ENCODE peak calls at places on chromosome 11, in nine cellular contexts. Z is GM18507, K is activated T-cell treated with anti-CD3 and anti-CD28 coated beads for 48 hours, H is hepatocyte, D is A172, V is NCI-H345, I is non-pigmented ciliary epithelial cell, O is heart left ventricle, A is WERI-Rb-1. U is an unnamed sample.

GRCh38 chr11:1924121-1924520 is 4.6 kb downstream of the TNNT3 start:
- DNase-seq in V (no peak), I (no peak), D (no peak), O (no peak), A (no peak), Z (no peak), H (peak), K (no peak), U (no peak)

GRCh38 chr11:121802542-121802941 is 313.5 kb downstream of the BLID start:
- DNase-seq in K (no peak), O (peak), Z (no peak), A (no peak), V (no peak), D (no peak), H (peak), I (no peak), U (no peak)

GRCh38 chr11:92979176-92979575 is 9.7 kb downstream of the MTNR1B start:
- DNase-seq in Z (no peak), O (no peak), K (no peak), I (peak), A (no peak), D (peak), H (no peak), V (no peak), U (no peak)

GRCh38 chr11:65591939-65592814 is 3.4 kb downstream of the KCNK7 start:
- DNase-seq in Z (no peak), D (no peak), O (no peak), V (no peak), K (no peak), I (no peak), H (peak), A (no peak), U (peak)

GRCh38 chr11:62017878-62018642 is 50.6 kb upstream of the FTH1 start:
- DNase-seq in K (no peak), Z (no peak), A (no peak), H (no peak), D (no peak), O (no peak), I (no peak), V (no peak), U (no peak)

GRCh38 chr11:34564406-34564805 is 50.8 kb upstream of the ELF5 start:
- DNase-seq in Z (no peak), I (no peak), A (no peak), V (no peak), K (no peak), D (peak), H (no peak), O (no peak), U (no peak)

GRCh38 chr11:8339592-8340022 is 75.9 kb upstream of the LMO1 start:
- DNase-seq in Z (no peak), I (no peak), O (no peak), V (no peak), D (no peak), A (no peak), K (no peak), H (no peak), U (no peak)

GRCh38 chr11:3959015-3959917 is 103.8 kb downstream of the STIM1 start:
- DNase-seq in O (no peak), K (no peak), I (no peak), H (no peak), D (peak), V (no peak), A (no peak), Z (no peak), U (peak)

GRCh38 chr11:128695539-128696221 is 1.8 kb downstream of the FLI1 start:
- DNase-seq in I (no peak), O (peak), Z (no peak), A (no peak), H (no peak), V (no peak), K (no peak), D (no peak), U (no peak)

GRCh38 chr11:75223954-75224643 is 16.5 kb upstream of the TPBGL start:
- DNase-seq in D (peak), H (no peak), V (no peak), Z (no peak), O (no peak), A (peak), I (no peak), K (no peak), U (no peak)

GRCh38 chr11:86990520-86990919 is 35.3 kb upstream of the FZD4 start:
- DNase-seq in Z (no peak), K (no peak), D (peak), A (no peak), I (peak), H (peak), O (no peak), V (no peak), U (peak)

GRCh38 chr11:103541186-103541795 is 432.1 kb downstream of the DYNC2H1 start:
- DNase-seq in I (no peak), H (peak), O (no peak), A (peak), K (no peak), D (no peak), V (peak), Z (no peak), U (no peak)

GRCh38 chr11:57251491-57252104 is 14.5 kb upstream of the APLNR start:
- DNase-seq in A (no peak), D (no peak), H (peak), O (no peak), Z (no peak), I (no peak), V (no peak), K (no peak), U (peak)

GRCh38 chr11:83724704-83725114 is 438.5 kb upstream of the CCDC90B start:
- DNase-seq in A (peak), O (no peak), V (no peak), K (no peak), I (no peak), Z (no peak), H (peak), D (no peak), U (peak)

GRCh38 chr11:94706211-94706610 is 61.9 kb upstream of the AMOTL1 start:
- DNase-seq in A (no peak), Z (no peak), H (peak), V (peak), I (no peak), O (peak), K (no peak), D (peak), U (no peak)

GRCh38 chr11:96215094-96215782 is 127.8 kb downstream of the MAML2 start:
- DNase-seq in H (no peak), O (no peak), D (peak), A (no peak), V (no peak), Z (peak), K (no peak), I (no peak), U (peak)

U was measured in fibroblast of gingiva.